ENCODE peak calls at places on chromosome 16, in seven cellular contexts. One of them, this sample, is unnamed.

GRCh38 chr16:50763211-50763610 is 21.3 kb downstream of the CYLD start:
- DNase-seq in heart right ventricle: no peak
- DNase-seq in heart left ventricle: no peak
- DNase-seq in coronary artery: no peak
- DNase-seq in ovary: no peak
- DNase-seq in lung: no peak
- DNase-seq in cardiac muscle cell: no peak
- DNase-seq in this sample: no peak

GRCh38 chr16:49292413-49292812 is 10.8 kb upstream of the CBLN1 start:
- DNase-seq in heart left ventricle: no peak
- DNase-seq in lung: no peak
- DNase-seq in cardiac muscle cell: no peak
- DNase-seq in heart right ventricle: no peak
- DNase-seq in ovary: no peak
- DNase-seq in coronary artery: no peak
- DNase-seq in this sample: no peak

GRCh38 chr16:20741555-20742285 is at the start of gene THUMPD1:
- DNase-seq in ovary: peak; percentile 94
- DNase-seq in coronary artery: peak; percentile 98
- DNase-seq in heart left ventricle: peak; percentile 97
- DNase-seq in cardiac muscle cell: peak; percentile 95
- DNase-seq in lung: peak; percentile 98
- DNase-seq in heart right ventricle: peak; percentile 97
- DNase-seq in this sample: peak; percentile 98

GRCh38 chr16:5498562-5498961 is 401.0 kb upstream of the EEF2KMT start:
- DNase-seq in cardiac muscle cell: no peak
- DNase-seq in lung: no peak
- DNase-seq in coronary artery: no peak
- DNase-seq in heart left ventricle: no peak
- DNase-seq in heart right ventricle: no peak
- DNase-seq in ovary: no peak
- DNase-seq in this sample: no peak

GRCh38 chr16:25966172-25967097 is 274.7 kb downstream of the HS3ST4 start:
- DNase-seq in coronary artery: no peak
- DNase-seq in lung: no peak
- DNase-seq in ovary: no peak
- DNase-seq in cardiac muscle cell: no peak
- DNase-seq in heart left ventricle: no peak
- DNase-seq in heart right ventricle: no peak
- DNase-seq in this sample: no peak

GRCh38 chr16:88803264-88803987 is at the start of gene CDT1:
- DNase-seq in cardiac muscle cell: peak; percentile 87
- DNase-seq in heart right ventricle: peak; percentile 89
- DNase-seq in lung: peak; percentile 83
- DNase-seq in coronary artery: no peak
- DNase-seq in ovary: peak; percentile 82
- DNase-seq in heart left ventricle: peak; percentile 81
- DNase-seq in this sample: peak; percentile 86

GRCh38 chr16:89453662-89454321 is 36.6 kb downstream of the ANKRD11 start:
- DNase-seq in heart left ventricle: peak; percentile 60
- DNase-seq in coronary artery: no peak
- DNase-seq in heart right ventricle: peak; percentile 29
- DNase-seq in ovary: no peak
- DNase-seq in lung: no peak
- DNase-seq in cardiac muscle cell: no peak
- DNase-seq in this sample: no peak

GRCh38 chr16:84579936-84580335 is 37.9 kb downstream of the COTL1 start:
- DNase-seq in ovary: no peak
- DNase-seq in heart left ventricle: peak; percentile 12
- DNase-seq in heart right ventricle: no peak
- DNase-seq in lung: no peak
- DNase-seq in cardiac muscle cell: no peak
- DNase-seq in coronary artery: no peak
- DNase-seq in this sample: no peak

GRCh38 chr16:84193480-84193879 is 2.5 kb downstream of the ADAD2 start:
- DNase-seq in heart right ventricle: no peak
- DNase-seq in heart left ventricle: no peak
- DNase-seq in lung: no peak
- DNase-seq in cardiac muscle cell: no peak
- DNase-seq in coronary artery: no peak
- DNase-seq in ovary: no peak
- DNase-seq in this sample: no peak

GRCh38 chr16:3311496-3311895 is 6.2 kb downstream of the ZNF75A start:
- DNase-seq in heart right ventricle: no peak
- DNase-seq in lung: no peak
- DNase-seq in ovary: no peak
- DNase-seq in heart left ventricle: no peak
- DNase-seq in cardiac muscle cell: no peak
- DNase-seq in coronary artery: no peak
- DNase-seq in this sample: no peak

GRCh38 chr16:72203401-72203800 is 31.4 kb upstream of the PMFBP1 start:
- DNase-seq in heart right ventricle: no peak
- DNase-seq in cardiac muscle cell: no peak
- DNase-seq in ovary: no peak
- DNase-seq in lung: peak; percentile 34
- DNase-seq in coronary artery: no peak
- DNase-seq in heart left ventricle: peak; percentile 33
- DNase-seq in this sample: peak; percentile 67

GRCh38 chr16:11100239-11100750 is 155.7 kb downstream of the SOCS1 start:
- DNase-seq in ovary: peak; percentile 77
- DNase-seq in coronary artery: no peak
- DNase-seq in heart right ventricle: peak; percentile 53
- DNase-seq in heart left ventricle: peak; percentile 77
- DNase-seq in cardiac muscle cell: peak; percentile 26
- DNase-seq in lung: no peak
- DNase-seq in this sample: peak; percentile 81

GRCh38 chr16:74296120-74296464 is 522 bp upstream of the PSMD7 start:
- DNase-seq in coronary artery: no peak
- DNase-seq in heart right ventricle: no peak
- DNase-seq in ovary: no peak
- DNase-seq in lung: no peak
- DNase-seq in heart left ventricle: no peak
- DNase-seq in cardiac muscle cell: no peak
- DNase-seq in this sample: no peak

GRCh38 chr16:85107083-85107482 is 5.2 kb downstream of the CIBAR2 start:
- DNase-seq in coronary artery: no peak
- DNase-seq in cardiac muscle cell: no peak
- DNase-seq in heart right ventricle: no peak
- DNase-seq in ovary: no peak
- DNase-seq in lung: no peak
- DNase-seq in heart left ventricle: no peak
- DNase-seq in this sample: no peak

GRCh38 chr16:67015317-67015731 is 13.6 kb upstream of the CBFB start:
- DNase-seq in coronary artery: peak; percentile 55
- DNase-seq in ovary: peak; percentile 8
- DNase-seq in cardiac muscle cell: no peak
- DNase-seq in heart left ventricle: no peak
- DNase-seq in heart right ventricle: no peak
- DNase-seq in lung: no peak
- DNase-seq in this sample: no peak

GRCh38 chr16:87841608-87842208 is 27.6 kb downstream of the SLC7A5 start:
- DNase-seq in ovary: no peak
- DNase-seq in lung: no peak
- DNase-seq in coronary artery: no peak
- DNase-seq in heart right ventricle: no peak
- DNase-seq in cardiac muscle cell: no peak
- DNase-seq in heart left ventricle: no peak
- DNase-seq in this sample: no peak

GRCh38 chr16:67150833-67151396 is at the start of gene B3GNT9:
- DNase-seq in ovary: peak; percentile 84
- DNase-seq in heart left ventricle: peak; percentile 84
- DNase-seq in coronary artery: peak; percentile 85
- DNase-seq in lung: peak; percentile 66
- DNase-seq in heart right ventricle: peak; percentile 80
- DNase-seq in cardiac muscle cell: peak; percentile 72
- DNase-seq in this sample: peak; percentile 85

GRCh38 chr16:68096491-68096890 is 11.3 kb downstream of the NFATC3 start:
- DNase-seq in heart left ventricle: no peak
- DNase-seq in coronary artery: no peak
- DNase-seq in lung: no peak
- DNase-seq in ovary: no peak
- DNase-seq in cardiac muscle cell: no peak
- DNase-seq in heart right ventricle: no peak
- DNase-seq in this sample: no peak

GRCh38 chr16:946048-946395 is 24.8 kb downstream of the LMF1 start:
- DNase-seq in cardiac muscle cell: no peak
- DNase-seq in lung: no peak
- DNase-seq in coronary artery: no peak
- DNase-seq in heart right ventricle: no peak
- DNase-seq in heart left ventricle: peak; percentile 7
- DNase-seq in ovary: no peak
- DNase-seq in this sample: no peak

GRCh38 chr16:943971-944370 is 26.8 kb downstream of the LMF1 start:
- DNase-seq in heart right ventricle: no peak
- DNase-seq in cardiac muscle cell: no peak
- DNase-seq in lung: no peak
- DNase-seq in ovary: no peak
- DNase-seq in coronary artery: no peak
- DNase-seq in heart left ventricle: peak; percentile 1
- DNase-seq in this sample: no peak

GRCh38 chr16:942436-943060 is 28.2 kb downstream of the LMF1 start:
- DNase-seq in cardiac muscle cell: no peak
- DNase-seq in lung: no peak
- DNase-seq in heart right ventricle: no peak
- DNase-seq in coronary artery: no peak
- DNase-seq in ovary: no peak
- DNase-seq in heart left ventricle: no peak
- DNase-seq in this sample: no peak

GRCh38 chr16:939941-940340 is 30.8 kb downstream of the LMF1 start:
- DNase-seq in cardiac muscle cell: no peak
- DNase-seq in heart right ventricle: no peak
- DNase-seq in coronary artery: no peak
- DNase-seq in heart left ventricle: peak; percentile 13
- DNase-seq in lung: no peak
- DNase-seq in ovary: no peak
- DNase-seq in this sample: no peak

GRCh38 chr16:945271-946047 is 25.3 kb downstream of the LMF1 start:
- DNase-seq in heart left ventricle: peak; percentile 6
- DNase-seq in heart right ventricle: no peak
- DNase-seq in cardiac muscle cell: no peak
- DNase-seq in coronary artery: no peak
- DNase-seq in lung: no peak
- DNase-seq in ovary: no peak
- DNase-seq in this sample: no peak
- H3K27ac ChIP-seq in heart left ventricle: no peak overlapping the region
- H3K27ac ChIP-seq in heart right ventricle: no peak overlapping the region
- H3K27ac ChIP-seq in cardiac muscle cell: no peak overlapping the region
- H3K27ac ChIP-seq in coronary artery: no peak overlapping the region
- H3K27ac ChIP-seq in lung: no peak overlapping the region
- H3K27ac ChIP-seq in ovary: no peak overlapping the region
- H3K27ac ChIP-seq in this sample: no peak overlapping the region

GRCh38 chr16:263944-264343 is 11.8 kb downstream of the RGS11 start:
- DNase-seq in coronary artery: no peak
- DNase-seq in cardiac muscle cell: no peak
- DNase-seq in lung: no peak
- DNase-seq in heart left ventricle: no peak
- DNase-seq in heart right ventricle: no peak
- DNase-seq in ovary: no peak
- DNase-seq in this sample: no peak
- H3K4me3 ChIP-seq in coronary artery: no peak overlapping the region
- H3K4me3 ChIP-seq in cardiac muscle cell: no peak overlapping the region
- H3K4me3 ChIP-seq in lung: no peak overlapping the region
- H3K4me3 ChIP-seq in heart left ventricle: no peak overlapping the region
- H3K4me3 ChIP-seq in heart right ventricle: no peak overlapping the region
- H3K4me3 ChIP-seq in ovary: no peak overlapping the region
- H3K4me3 ChIP-seq in this sample: no peak overlapping the region

DNA sequence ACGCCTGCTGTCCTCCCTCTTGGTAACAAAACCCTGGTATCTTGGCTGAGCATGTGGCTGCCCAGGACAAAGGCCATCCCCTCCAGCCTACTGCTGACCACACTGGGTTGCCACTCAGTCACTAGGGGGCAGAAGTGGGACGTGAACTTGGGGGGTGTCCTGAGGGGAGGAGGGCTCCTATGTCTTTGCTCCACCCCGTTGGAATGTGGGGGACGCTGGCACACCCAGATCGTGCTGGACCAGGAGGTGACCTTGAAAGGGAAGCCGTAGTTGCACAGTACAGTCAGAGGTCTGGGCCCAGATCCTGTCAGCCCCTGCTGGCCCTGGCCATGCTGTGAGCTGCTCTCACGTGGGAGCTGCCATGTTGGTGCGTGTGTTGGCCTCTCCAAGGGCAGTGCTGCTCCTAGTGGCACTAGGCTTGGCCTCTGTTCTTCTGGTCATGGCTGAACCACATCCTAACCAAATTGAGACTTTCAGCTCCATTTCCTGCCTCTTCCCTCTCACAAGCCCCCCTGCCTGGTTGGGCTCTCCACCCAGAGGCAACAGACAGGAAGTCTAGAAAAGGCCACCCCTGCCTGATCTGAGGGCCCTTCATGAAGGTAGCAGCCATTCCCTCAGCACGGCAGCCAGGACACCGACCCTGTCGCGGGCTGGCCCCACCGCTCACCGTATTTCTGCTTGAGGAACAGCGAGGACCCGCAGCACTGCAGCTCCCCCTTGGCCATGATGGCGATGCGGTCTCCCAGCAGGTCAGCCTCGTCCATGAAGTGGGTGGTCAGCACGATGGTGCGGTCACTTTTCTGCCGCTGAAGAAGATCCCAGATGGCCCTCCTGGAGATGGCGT is 29.0 kb upstream of the RNPS1 start:
- DNase-seq in lung: no peak
- DNase-seq in coronary artery: no peak
- DNase-seq in heart right ventricle: no peak
- DNase-seq in cardiac muscle cell: peak; percentile 21
- DNase-seq in heart left ventricle: peak; percentile 45
- DNase-seq in ovary: peak; percentile 49
- DNase-seq in this sample: no peak
- TF ChIP-seq CTCF in lung: no peak
- TF ChIP-seq CTCF in coronary artery: no peak
- TF ChIP-seq CTCF in heart right ventricle: no peak
- TF ChIP-seq CTCF in cardiac muscle cell: peak; percentile 49
- TF ChIP-seq CTCF in heart left ventricle: peak; percentile 43
- TF ChIP-seq CTCF in ovary: no peak
- TF ChIP-seq CTCF in this sample: no peak

GRCh38 chr16:30416047-30416603 is 8.7 kb downstream of the ZNF771 start:
- DNase-seq in lung: no peak
- DNase-seq in coronary artery: no peak
- DNase-seq in ovary: no peak
- DNase-seq in cardiac muscle cell: no peak
- DNase-seq in heart left ventricle: no peak
- DNase-seq in heart right ventricle: no peak
- DNase-seq in this sample: no peak

GRCh38 chr16:30416624-30417298 is 9.4 kb downstream of the ZNF771 start:
- DNase-seq in heart left ventricle: no peak
- DNase-seq in ovary: no peak
- DNase-seq in coronary artery: no peak
- DNase-seq in heart right ventricle: no peak
- DNase-seq in cardiac muscle cell: no peak
- DNase-seq in lung: no peak
- DNase-seq in this sample: no peak

GRCh38 chr16:30409125-30410060 is 2.0 kb downstream of the ZNF771 start:
- DNase-seq in lung: peak; percentile 92
- DNase-seq in ovary: peak; percentile 85
- DNase-seq in heart left ventricle: peak; percentile 90
- DNase-seq in cardiac muscle cell: peak; percentile 93
- DNase-seq in heart right ventricle: peak; percentile 93
- DNase-seq in coronary artery: peak; percentile 91
- DNase-seq in this sample: peak; percentile 48

GRCh38 chr16:30414159-30414558 is 6.8 kb downstream of the ZNF771 start:
- DNase-seq in heart left ventricle: no peak
- DNase-seq in ovary: no peak
- DNase-seq in cardiac muscle cell: no peak
- DNase-seq in heart right ventricle: no peak
- DNase-seq in coronary artery: no peak
- DNase-seq in lung: no peak
- DNase-seq in this sample: no peak

GRCh38 chr16:30413116-30413806 is 5.9 kb downstream of the ZNF771 start:
- DNase-seq in ovary: no peak
- DNase-seq in cardiac muscle cell: no peak
- DNase-seq in coronary artery: no peak
- DNase-seq in lung: no peak
- DNase-seq in heart left ventricle: no peak
- DNase-seq in heart right ventricle: no peak
- DNase-seq in this sample: no peak
- H3K27ac ChIP-seq in ovary: no peak overlapping the region
- H3K27ac ChIP-seq in cardiac muscle cell: no peak overlapping the region
- H3K27ac ChIP-seq in coronary artery: no peak overlapping the region
- H3K27ac ChIP-seq in lung: no peak overlapping the region
- H3K27ac ChIP-seq in heart left ventricle: no peak overlapping the region
- H3K27ac ChIP-seq in heart right ventricle: peak overlapping the region; percentile 32
- H3K27ac ChIP-seq in this sample: no peak overlapping the region